ENCODE peak calls at places on chromosomes 6 and 20, in seven cellular contexts. B is psoas muscle, J is body of pancreas, V is hepatocyte, D is suprapubic skin, F is prostate gland, Z is Peyer's patch. R is an unnamed sample.

GRCh38 chr6:157213897-157214296 is 109.4 kb downstream of the TMEM242 start:
- DNase-seq in V (no peak), B (no peak), F (no peak), Z (no peak), J (no peak), D (no peak), R (no peak)

GRCh38 chr6:149484733-149485700 is at the start of gene ZC3H12D:
- DNase-seq in F (no peak), D (peak; percentile 84), V (peak; percentile 79), B (peak; percentile 61), J (no peak), Z (peak; percentile 88), R (peak; percentile 23)

GRCh38 chr6:163169521-163169920 is 245.0 kb upstream of the QKI start:
- DNase-seq in V (no peak), D (no peak), F (no peak), B (no peak), J (no peak), Z (no peak), R (no peak)

GRCh38 chr6:72704979-72705378 is 83.1 kb downstream of the KCNQ5 start:
- DNase-seq in D (no peak), B (no peak), V (no peak), Z (no peak), F (no peak), J (no peak), R (no peak)

GRCh38 chr6:3788408-3789017 is 37.0 kb upstream of the PXDC1 start:
- DNase-seq in F (no peak), D (no peak), V (peak; percentile 60), Z (no peak), J (no peak), B (no peak), R (no peak)

GRCh38 chr20:57429579-57430202 is 38.5 kb downstream of the RBM38 start:
- DNase-seq in D (no peak), F (no peak), V (no peak), Z (no peak), J (no peak), B (no peak), R (no peak)

GRCh38 chr6:152348116-152348515 is 289.0 kb downstream of the SYNE1 start:
- DNase-seq in V (no peak), J (no peak), D (no peak), B (no peak), Z (no peak), F (no peak), R (no peak)

GRCh38 chr6:52982680-52983079 is 12.4 kb downstream of the GSTA4 start:
- DNase-seq in V (no peak), F (no peak), Z (no peak), B (no peak), J (no peak), D (no peak), R (no peak)

GRCh38 chr6:17707371-17707651 is 586 bp upstream of the NUP153 start:
- DNase-seq in B (no peak), D (no peak), F (no peak), J (no peak), Z (no peak), V (no peak), R (no peak)

GRCh38 chr6:150890346-150890745 is 24.8 kb downstream of the MTHFD1L start:
- DNase-seq in Z (no peak), V (no peak), B (no peak), D (peak; percentile 16), F (no peak), J (no peak), R (no peak)
- H3K36me3 ChIP-seq in Z (no peaks in the 10 kb centered on the region), V (no peaks in the 10 kb centered on the region), B (no peaks in the 10 kb centered on the region), D (no peaks in the 10 kb centered on the region), F (no peaks in the 10 kb centered on the region), J (no peaks in the 10 kb centered on the region), R (no peaks in the 10 kb centered on the region)

DNA sequence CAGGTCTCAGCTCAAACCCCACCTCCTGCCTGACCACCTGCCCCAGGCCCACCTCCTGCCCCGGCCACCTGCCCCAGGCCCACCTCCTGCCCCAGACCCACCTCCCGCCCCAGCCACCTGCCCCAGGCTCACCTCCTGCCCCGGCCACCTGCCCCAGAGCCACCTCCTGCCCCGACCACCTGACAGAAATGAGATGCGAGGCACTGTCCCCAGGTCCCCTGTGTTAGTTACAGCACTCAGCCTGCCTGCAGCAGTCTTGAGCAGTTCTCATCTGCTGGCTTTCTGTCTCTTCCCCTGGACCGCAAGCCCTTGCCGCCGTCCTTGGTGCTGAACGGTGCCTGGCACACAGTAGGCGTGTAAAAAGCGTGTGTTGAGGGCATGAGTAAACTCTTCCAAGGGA is 79.5 kb downstream of the CDH4 start:
- DNase-seq in F (no peak), Z (peak; percentile 69), D (no peak), B (no peak), J (no peak), V (peak; percentile 45), R (no peak)
- TF ChIP-seq CTCF in F (no peak), Z (no peak), D (no peak), B (no peak), J (no peak), V (no peak), R (no peak)

GRCh38 chr6:47265971-47266370 is 43.7 kb downstream of the TNFRSF21 start:
- DNase-seq in J (no peak), D (no peak), Z (no peak), V (no peak), F (no peak), B (no peak), R (no peak)
- H3K36me3 ChIP-seq in J (no peaks in the 10 kb centered on the region), D (no peaks in the 10 kb centered on the region), Z (no peaks in the 10 kb centered on the region), V (no peaks in the 10 kb centered on the region), F (no peaks in the 10 kb centered on the region), B (no peaks in the 10 kb centered on the region), R (no peaks in the 10 kb centered on the region)

DNA sequence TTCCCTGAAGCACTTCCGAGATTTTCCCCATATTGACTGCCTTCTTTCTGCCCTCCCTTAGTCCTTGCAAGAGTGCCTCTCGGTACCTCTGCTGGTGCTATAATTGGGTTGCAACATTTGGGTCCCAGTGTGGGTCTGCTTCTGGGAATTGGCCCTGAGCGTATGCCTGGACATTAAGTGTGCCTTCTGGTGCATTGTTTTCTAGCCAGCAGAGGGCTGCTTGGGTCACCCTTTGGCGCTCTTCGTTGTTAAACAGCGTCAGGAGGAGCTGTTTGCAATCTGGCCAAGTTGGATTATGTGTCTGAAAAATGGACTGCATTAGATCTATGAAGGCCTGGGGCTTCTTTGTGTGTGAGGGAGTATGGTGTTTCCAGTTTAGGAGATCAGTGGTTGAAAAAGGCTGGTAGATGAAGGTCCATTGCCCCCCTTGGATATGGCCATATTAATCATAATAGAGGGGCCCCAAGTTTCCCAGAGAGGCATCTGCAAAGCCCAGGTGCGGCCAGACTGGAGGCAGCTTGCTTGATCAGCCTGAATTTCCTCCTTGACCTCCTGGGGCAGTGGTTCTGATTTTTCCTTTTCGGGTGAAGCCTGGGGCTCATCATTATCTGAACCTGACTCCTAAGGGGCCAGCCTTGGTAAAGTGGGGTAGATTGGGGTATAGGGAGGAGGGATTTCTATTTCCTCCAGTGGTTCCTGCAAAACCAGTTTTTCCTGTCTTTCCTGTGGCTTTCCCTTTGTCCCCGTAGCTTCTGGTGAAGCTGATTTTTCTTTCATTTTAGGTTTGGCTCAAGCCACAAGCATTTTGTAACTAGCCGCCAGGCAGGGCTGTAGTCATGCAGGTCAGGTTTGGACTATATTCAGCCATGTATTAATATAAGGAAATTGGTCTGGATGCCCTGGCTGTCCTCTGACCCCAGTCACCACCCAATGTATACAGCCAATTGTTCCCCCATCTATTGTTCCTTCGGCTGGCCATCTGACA is 85.4 kb upstream of the GPR6 start:
- DNase-seq in B (no peak), V (peak; percentile 59), Z (no peak), F (peak; percentile 38), D (no peak), J (peak; percentile 57), R (peak; percentile 27)
- TF ChIP-seq CTCF in B (no peak), V (peak; percentile 2), Z (no peak), F (peak; percentile 20), D (no peak), J (peak; percentile 43), R (no peak)

GRCh38 chr6:45477278-45477677 is 99.5 kb upstream of the SUPT3H start:
- DNase-seq in Z (no peak), D (no peak), F (no peak), V (no peak), J (no peak), B (no peak), R (no peak)

GRCh38 chr6:45480697-45481415 is 103.1 kb upstream of the SUPT3H start:
- DNase-seq in D (no peak), J (no peak), B (no peak), Z (no peak), F (no peak), V (no peak), R (no peak)

GRCh38 chr6:45478235-45478634 is 100.5 kb upstream of the SUPT3H start:
- DNase-seq in F (no peak), Z (no peak), J (no peak), V (no peak), B (no peak), D (no peak), R (no peak)

GRCh38 chr6:45477785-45478184 is 100.1 kb upstream of the SUPT3H start:
- DNase-seq in F (no peak), J (no peak), Z (no peak), B (no peak), V (no peak), D (no peak), R (no peak)

DNA sequence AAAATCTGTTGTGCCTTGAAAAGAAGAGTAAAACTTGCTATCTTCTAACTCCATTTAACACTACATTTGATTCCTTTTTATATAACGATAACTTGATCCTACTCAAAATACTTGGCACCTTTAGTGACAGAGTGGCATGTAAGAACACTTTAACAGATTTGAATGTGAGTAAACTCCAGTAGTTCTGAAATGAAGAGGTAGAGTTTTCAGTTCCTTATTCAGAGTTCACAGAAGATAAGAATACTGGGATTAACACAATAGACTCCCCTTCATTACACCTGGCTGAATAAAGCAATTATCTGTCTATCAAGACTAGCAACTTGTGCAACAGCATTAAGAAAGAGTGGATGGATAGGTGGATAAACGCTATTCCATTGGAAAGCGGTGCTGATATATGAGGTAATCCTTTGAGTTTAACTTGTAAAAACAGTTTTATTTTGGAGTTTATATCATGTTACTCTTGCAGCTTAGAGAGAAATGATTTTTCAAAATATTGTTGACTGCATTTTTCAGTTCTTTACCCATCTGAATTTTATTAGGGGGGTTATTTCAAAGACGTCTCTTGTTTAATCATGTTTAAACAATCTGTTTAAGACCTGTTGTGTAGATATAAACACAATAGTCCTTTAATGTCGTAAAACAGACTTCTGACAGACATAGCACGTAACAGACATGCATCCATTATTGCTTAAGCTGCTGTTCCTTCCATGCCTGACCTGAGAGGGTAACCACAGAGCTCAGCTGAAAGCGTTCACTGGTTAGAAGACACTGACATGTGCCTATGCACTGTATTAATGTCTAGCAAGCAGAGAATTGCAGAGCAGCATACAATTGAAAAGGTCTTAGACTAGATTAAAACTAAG is 102.3 kb upstream of the SUPT3H start:
- DNase-seq in Z (no peak), B (no peak), F (no peak), D (no peak), J (no peak), V (peak; percentile 8), R (no peak)
- H3K36me3 ChIP-seq in Z (no peaks in the 10 kb centered on the region), B (no peaks in the 10 kb centered on the region), F (no peaks in the 10 kb centered on the region), D (no peaks in the 10 kb centered on the region), J (no peaks in the 10 kb centered on the region), V (no peaks in the 10 kb centered on the region), R (no peaks in the 10 kb centered on the region)

GRCh38 chr20:38304845-38305447 is 990 bp downstream of the BPI start:
- DNase-seq in D (no peak), J (no peak), Z (no peak), F (no peak), V (no peak), B (peak; percentile 35), R (no peak)
- TF ChIP-seq CTCF in D (peak; percentile 30), J (no peak), Z (peak; percentile 17), F (peak; percentile 48), V (peak; percentile 22), B (peak; percentile 49), R (peak; percentile 7)

R was measured in testis.